ENCODE peak calls at places on chromosomes 1 and 21, in four cellular contexts. E is mucosa of gallbladder, M is T47D, D is myocyte. C is an unnamed sample.

GRCh38 chr1:10402729-10403274 is 3.9 kb downstream of the PGD start:
- DNase-seq in E (no peak), M (no peak), D (peak; percentile 35), C (no peak)

GRCh38 chr1:187053876-187054275 is 225.1 kb downstream of the PLA2G4A start:
- DNase-seq in E (no peak), M (no peak), D (no peak), C (no peak)

GRCh38 chr1:3664700-3665375 is 12.5 kb downstream of the TP73 start:
- DNase-seq in E (no peak), M (no peak), D (no peak), C (no peak)

GRCh38 chr1:66982561-66983285 is 57.9 kb downstream of the MIER1 start:
- DNase-seq in E (no peak), M (no peak), D (no peak), C (no peak)

GRCh38 chr1:196372896-196373536 is 235.2 kb downstream of the KCNT2 start:
- DNase-seq in E (no peak), M (peak; percentile 64), D (peak; percentile 24), C (no peak)

GRCh38 chr1:168987923-168988322 is 118.6 kb upstream of the ATP1B1 start:
- DNase-seq in E (no peak), M (no peak), D (no peak), C (no peak)

GRCh38 chr21:33984021-33984481 is 68.4 kb upstream of the ATP5PO start:
- DNase-seq in E (no peak), M (no peak), D (no peak), C (no peak)

GRCh38 chr1:39398278-39399010 is 93.0 kb upstream of the BMP8A start:
- DNase-seq in E (peak; percentile 87), M (no peak), D (peak; percentile 99), C (no peak)

GRCh38 chr1:32770741-32771548 is 46.2 kb downstream of the YARS1 start:
- DNase-seq in E (no peak), M (no peak), D (no peak), C (no peak)

GRCh38 chr21:41823166-41823565 is 56.0 kb downstream of the PRDM15 start:
- DNase-seq in E (no peak), M (no peak), D (no peak), C (no peak)

GRCh38 chr1:54813479-54814147 is 12.5 kb upstream of the TTC22 start:
- DNase-seq in E (no peak), M (no peak), D (no peak), C (no peak)